ENCODE peak calls at places on chromosomes 3 and 15, in eight cellular contexts. One of them, this sample, is unnamed.

GRCh38 chr3:71801986-71802385 is 17.0 kb upstream of the PROK2 start:
- DNase-seq in T-helper 1 cell: no peak
- DNase-seq in activated gamma-delta T cell treated with Interleukin-2 at 50 U/mL for 16 hours: no peak
- DNase-seq in AG20443: no peak
- DNase-seq in adipocyte: no peak
- DNase-seq in activated T-helper 1 cell treated with anti-CD3 and anti-CD28 coated beads, Interleukin-2, amount 50 U/mL, for 16 hours: no peak
- DNase-seq in mucosa of descending colon: no peak
- DNase-seq in NCI-H2029 treated with DMSO at 0.1 percent for 48 hours: no peak
- DNase-seq in this sample: no peak

GRCh38 chr15:46409879-46410278 is 775.0 kb downstream of the SQOR start:
- DNase-seq in T-helper 1 cell: no peak
- DNase-seq in activated gamma-delta T cell treated with Interleukin-2 at 50 U/mL for 16 hours: no peak
- DNase-seq in AG20443: no peak
- DNase-seq in adipocyte: no peak
- DNase-seq in activated T-helper 1 cell treated with anti-CD3 and anti-CD28 coated beads, Interleukin-2, amount 50 U/mL, for 16 hours: no peak
- DNase-seq in mucosa of descending colon: no peak
- DNase-seq in NCI-H2029 treated with DMSO at 0.1 percent for 48 hours: no peak
- DNase-seq in this sample: no peak

GRCh38 chr15:100349696-100350433 is 8.1 kb upstream of the ADAMTS17 start:
- DNase-seq in T-helper 1 cell: peak; percentile 79
- DNase-seq in activated gamma-delta T cell treated with Interleukin-2 at 50 U/mL for 16 hours: peak; percentile 81
- DNase-seq in AG20443: peak; percentile 94
- DNase-seq in adipocyte: peak; percentile 76
- DNase-seq in activated T-helper 1 cell treated with anti-CD3 and anti-CD28 coated beads, Interleukin-2, amount 50 U/mL, for 16 hours: peak; percentile 76
- DNase-seq in mucosa of descending colon: peak; percentile 97
- DNase-seq in NCI-H2029 treated with DMSO at 0.1 percent for 48 hours: peak; percentile 58
- DNase-seq in this sample: peak; percentile 14

GRCh38 chr3:3200632-3201212 is 21.2 kb upstream of the CRBN start:
- DNase-seq in T-helper 1 cell: no peak
- DNase-seq in activated gamma-delta T cell treated with Interleukin-2 at 50 U/mL for 16 hours: peak; percentile 28
- DNase-seq in AG20443: peak; percentile 60
- DNase-seq in adipocyte: peak; percentile 85
- DNase-seq in activated T-helper 1 cell treated with anti-CD3 and anti-CD28 coated beads, Interleukin-2, amount 50 U/mL, for 16 hours: no peak
- DNase-seq in mucosa of descending colon: peak; percentile 50
- DNase-seq in NCI-H2029 treated with DMSO at 0.1 percent for 48 hours: peak; percentile 43
- DNase-seq in this sample: no peak

GRCh38 chr3:32522682-32523081 is 20.0 kb upstream of the CMTM6 start:
- DNase-seq in T-helper 1 cell: no peak
- DNase-seq in activated gamma-delta T cell treated with Interleukin-2 at 50 U/mL for 16 hours: no peak
- DNase-seq in AG20443: no peak
- DNase-seq in adipocyte: no peak
- DNase-seq in activated T-helper 1 cell treated with anti-CD3 and anti-CD28 coated beads, Interleukin-2, amount 50 U/mL, for 16 hours: no peak
- DNase-seq in mucosa of descending colon: no peak
- DNase-seq in NCI-H2029 treated with DMSO at 0.1 percent for 48 hours: no peak
- DNase-seq in this sample: no peak

GRCh38 chr3:183555541-183556081 is at the start of gene KLHL6:
- DNase-seq in T-helper 1 cell: peak; percentile 60
- DNase-seq in activated gamma-delta T cell treated with Interleukin-2 at 50 U/mL for 16 hours: peak; percentile 66
- DNase-seq in AG20443: no peak
- DNase-seq in adipocyte: no peak
- DNase-seq in activated T-helper 1 cell treated with anti-CD3 and anti-CD28 coated beads, Interleukin-2, amount 50 U/mL, for 16 hours: peak; percentile 64
- DNase-seq in mucosa of descending colon: peak; percentile 53
- DNase-seq in NCI-H2029 treated with DMSO at 0.1 percent for 48 hours: no peak
- DNase-seq in this sample: no peak

GRCh38 chr3:86147119-86147518 is 843.8 kb downstream of the VGLL3 start:
- DNase-seq in T-helper 1 cell: no peak
- DNase-seq in activated gamma-delta T cell treated with Interleukin-2 at 50 U/mL for 16 hours: no peak
- DNase-seq in AG20443: no peak
- DNase-seq in adipocyte: no peak
- DNase-seq in activated T-helper 1 cell treated with anti-CD3 and anti-CD28 coated beads, Interleukin-2, amount 50 U/mL, for 16 hours: no peak
- DNase-seq in mucosa of descending colon: no peak
- DNase-seq in NCI-H2029 treated with DMSO at 0.1 percent for 48 hours: no peak
- DNase-seq in this sample: no peak

GRCh38 chr3:52805270-52806039 is 10.9 kb downstream of the ITIH3 start:
- DNase-seq in T-helper 1 cell: no peak
- DNase-seq in activated gamma-delta T cell treated with Interleukin-2 at 50 U/mL for 16 hours: no peak
- DNase-seq in AG20443: no peak
- DNase-seq in adipocyte: no peak
- DNase-seq in activated T-helper 1 cell treated with anti-CD3 and anti-CD28 coated beads, Interleukin-2, amount 50 U/mL, for 16 hours: no peak
- DNase-seq in mucosa of descending colon: no peak
- DNase-seq in NCI-H2029 treated with DMSO at 0.1 percent for 48 hours: no peak
- DNase-seq in this sample: no peak

GRCh38 chr3:42290966-42291714 is 25.2 kb upstream of the CCK start:
- DNase-seq in T-helper 1 cell: no peak
- DNase-seq in activated gamma-delta T cell treated with Interleukin-2 at 50 U/mL for 16 hours: no peak
- DNase-seq in AG20443: no peak
- DNase-seq in adipocyte: no peak
- DNase-seq in activated T-helper 1 cell treated with anti-CD3 and anti-CD28 coated beads, Interleukin-2, amount 50 U/mL, for 16 hours: no peak
- DNase-seq in mucosa of descending colon: no peak
- DNase-seq in NCI-H2029 treated with DMSO at 0.1 percent for 48 hours: no peak
- DNase-seq in this sample: no peak

GRCh38 chr3:111882799-111883198 is 23.7 kb downstream of the PHLDB2 start:
- DNase-seq in T-helper 1 cell: no peak
- DNase-seq in activated gamma-delta T cell treated with Interleukin-2 at 50 U/mL for 16 hours: no peak
- DNase-seq in AG20443: no peak
- DNase-seq in adipocyte: no peak
- DNase-seq in activated T-helper 1 cell treated with anti-CD3 and anti-CD28 coated beads, Interleukin-2, amount 50 U/mL, for 16 hours: no peak
- DNase-seq in mucosa of descending colon: no peak
- DNase-seq in NCI-H2029 treated with DMSO at 0.1 percent for 48 hours: no peak
- DNase-seq in this sample: no peak

GRCh38 chr3:58144478-58145142 is 66.2 kb downstream of the DNASE1L3 start:
- DNase-seq in T-helper 1 cell: no peak
- DNase-seq in activated gamma-delta T cell treated with Interleukin-2 at 50 U/mL for 16 hours: no peak
- DNase-seq in AG20443: no peak
- DNase-seq in adipocyte: no peak
- DNase-seq in activated T-helper 1 cell treated with anti-CD3 and anti-CD28 coated beads, Interleukin-2, amount 50 U/mL, for 16 hours: no peak
- DNase-seq in mucosa of descending colon: no peak
- DNase-seq in NCI-H2029 treated with DMSO at 0.1 percent for 48 hours: peak; percentile 9
- DNase-seq in this sample: no peak

GRCh38 chr3:141940204-141940776 is 63.8 kb downstream of the ATP1B3 start:
- DNase-seq in T-helper 1 cell: no peak
- DNase-seq in activated gamma-delta T cell treated with Interleukin-2 at 50 U/mL for 16 hours: no peak
- DNase-seq in AG20443: peak; percentile 77
- DNase-seq in adipocyte: peak; percentile 65
- DNase-seq in activated T-helper 1 cell treated with anti-CD3 and anti-CD28 coated beads, Interleukin-2, amount 50 U/mL, for 16 hours: no peak
- DNase-seq in mucosa of descending colon: peak; percentile 64
- DNase-seq in NCI-H2029 treated with DMSO at 0.1 percent for 48 hours: peak; percentile 57
- DNase-seq in this sample: peak; percentile 92

GRCh38 chr3:157156844-157157635 is 2.9 kb downstream of the CCNL1 start:
- DNase-seq in T-helper 1 cell: no peak
- DNase-seq in activated gamma-delta T cell treated with Interleukin-2 at 50 U/mL for 16 hours: no peak
- DNase-seq in AG20443: no peak
- DNase-seq in adipocyte: peak; percentile 55
- DNase-seq in activated T-helper 1 cell treated with anti-CD3 and anti-CD28 coated beads, Interleukin-2, amount 50 U/mL, for 16 hours: no peak
- DNase-seq in mucosa of descending colon: no peak
- DNase-seq in NCI-H2029 treated with DMSO at 0.1 percent for 48 hours: no peak
- DNase-seq in this sample: no peak

GRCh38 chr3:70992557-70992956 is 591.0 kb downstream of the FOXP1 start:
- DNase-seq in T-helper 1 cell: no peak
- DNase-seq in activated gamma-delta T cell treated with Interleukin-2 at 50 U/mL for 16 hours: no peak
- DNase-seq in AG20443: peak; percentile 14
- DNase-seq in adipocyte: no peak
- DNase-seq in activated T-helper 1 cell treated with anti-CD3 and anti-CD28 coated beads, Interleukin-2, amount 50 U/mL, for 16 hours: no peak
- DNase-seq in mucosa of descending colon: no peak
- DNase-seq in NCI-H2029 treated with DMSO at 0.1 percent for 48 hours: no peak
- DNase-seq in this sample: no peak